ENCODE peak calls at places on chromosomes 5 and 9, in ten cellular contexts. U is glutamatergic neuron, A is HCT116, G is fibroblast of the aortic adventitia, X is fibroblast of villous mesenchyme, Y is coronary artery, O is foreskin keratinocyte, R is HFFc6, F is astrocyte of the spinal cord, V is ovary. I is an unnamed sample.
A peak's percentile ranks its signal among the peaks of the same experiment; 100 is the strongest.

GRCh38 chr5:175712681-175713085 is 54.8 kb downstream of the HRH2 start:
- DNase-seq in X (no peak), V (no peak), O (no peak), R (no peak), U (no peak), Y (no peak), F (no peak), G (no peak), A (no peak), I (no peak)

GRCh38 chr9:109859447-109859846 is 79.4 kb downstream of the PALM2AKAP2 start:
- DNase-seq in X (no peak), G (no peak), O (no peak), A (no peak), V (no peak), F (no peak), Y (no peak), U (no peak), R (peak; percentile 1), I (no peak)

GRCh38 chr9:129458155-129458661 is 162.7 kb downstream of the C9orf50 start:
- DNase-seq in A (no peak), F (no peak), X (peak; percentile 55), R (peak; percentile 25), O (no peak), V (no peak), G (no peak), U (no peak), Y (no peak), I (no peak)

GRCh38 chr5:95856501-95856981 is 34.0 kb upstream of the GLRX start:
- DNase-seq in V (no peak), G (no peak), O (no peak), A (no peak), X (no peak), F (no peak), U (no peak), Y (no peak), R (no peak), I (no peak)

GRCh38 chr5:83552275-83552674 is 80.7 kb downstream of the VCAN start:
- DNase-seq in R (no peak), X (no peak), G (no peak), F (no peak), V (no peak), A (no peak), U (no peak), Y (no peak), O (peak; percentile 57), I (no peak)

GRCh38 chr9:79371301-79371700 is 200.5 kb upstream of the TLE4 start:
- DNase-seq in V (no peak), F (no peak), G (no peak), X (no peak), Y (no peak), U (no peak), A (no peak), R (no peak), O (no peak), I (no peak)

GRCh38 chr9:114366334-114367128 is 21.3 kb downstream of the AKNA start:
- DNase-seq in U (no peak), O (peak; percentile 47), A (no peak), Y (no peak), F (peak; percentile 92), V (no peak), X (peak; percentile 95), G (peak; percentile 87), R (peak; percentile 80), I (peak; percentile 88)

GRCh38 chr5:180869587-180869986 is 8.5 kb upstream of the ZFP62 start:
- DNase-seq in U (no peak), X (no peak), Y (no peak), V (no peak), A (no peak), O (no peak), R (no peak), G (peak; percentile 39), F (no peak), I (no peak)

GRCh38 chr5:73701566-73701965 is 75.6 kb downstream of the ARHGEF28 start:
- DNase-seq in R (peak; percentile 11), G (no peak), V (no peak), O (peak; percentile 94), Y (no peak), F (no peak), U (no peak), X (peak; percentile 15), A (no peak), I (peak; percentile 36)

GRCh38 chr5:123874600-123875201 is 362.7 kb downstream of the CSNK1G3 start:
- DNase-seq in F (peak; percentile 63), V (no peak), X (peak; percentile 37), A (no peak), Y (no peak), O (no peak), R (no peak), U (no peak), G (peak; percentile 9), I (peak; percentile 56)

GRCh38 chr5:132495063-132495671 is 4.6 kb upstream of the IRF1 start:
- DNase-seq in U (no peak), A (no peak), R (no peak), G (no peak), Y (peak; percentile 73), V (peak; percentile 62), F (no peak), X (no peak), O (no peak), I (no peak)

GRCh38 chr5:141007791-141008190 is 41.5 kb downstream of the PCDHAC2 start:
- DNase-seq in X (no peak), V (no peak), F (no peak), U (no peak), A (no peak), Y (no peak), G (no peak), O (no peak), R (no peak), I (no peak)

GRCh38 chr5:78547731-78548189 is 100.8 kb downstream of the LHFPL2 start:
- DNase-seq in F (peak; percentile 91), O (no peak), A (no peak), X (peak; percentile 97), Y (peak; percentile 95), G (peak; percentile 100), U (peak; percentile 53), V (peak; percentile 90), R (peak; percentile 56), I (peak; percentile 100)

GRCh38 chr5:57302643-57303042 is 128.8 kb downstream of the GPBP1 start:
- DNase-seq in R (peak; percentile 5), A (no peak), X (peak; percentile 44), G (no peak), O (no peak), V (no peak), Y (no peak), F (peak; percentile 94), U (no peak), I (peak; percentile 48)

GRCh38 chr9:129587487-129588262 is 33.2 kb downstream of the C9orf50 start:
- DNase-seq in X (peak; percentile 94), Y (no peak), V (no peak), G (no peak), U (peak; percentile 41), F (no peak), R (no peak), O (no peak), A (peak; percentile 95), I (no peak)

DNA sequence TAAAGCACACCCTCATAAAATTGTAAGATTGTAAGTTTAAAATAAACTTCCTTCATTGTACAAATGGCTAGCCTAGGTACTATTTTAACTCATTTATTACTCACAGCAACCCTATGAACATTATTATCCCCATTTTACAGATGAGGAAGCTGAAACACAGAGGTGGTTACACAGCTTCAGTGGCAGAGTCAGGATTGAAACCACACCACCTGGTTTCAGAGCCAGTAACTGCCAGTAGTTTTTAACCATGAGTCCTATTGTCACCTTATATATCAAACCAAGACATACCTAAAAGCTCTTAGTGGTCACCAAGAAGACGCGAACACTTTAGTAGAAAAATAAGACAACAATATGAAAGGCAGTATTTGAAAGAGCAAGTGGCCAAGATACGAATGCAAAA is 16.1 kb downstream of the SH3GL2 start:
- DNase-seq in F (no peak), R (no peak), O (no peak), Y (no peak), A (no peak), V (no peak), X (no peak), U (no peak), G (no peak), I (no peak)
- TF ChIP-seq CTCF in F (no peak), R (no peak), O (no peak), Y (no peak), A (no peak), V (no peak), X (no peak), U (no peak), G (no peak), I (no peak)

GRCh38 chr5:145887217-145887616 is 14.4 kb upstream of the GRXCR2 start:
- DNase-seq in Y (no peak), V (no peak), X (no peak), U (no peak), O (peak; percentile 15), A (peak; percentile 12), R (no peak), G (no peak), F (no peak), I (no peak)

GRCh38 chr5:145889611-145890010 is 16.8 kb upstream of the GRXCR2 start:
- DNase-seq in A (no peak), Y (no peak), U (no peak), G (no peak), X (no peak), F (no peak), V (no peak), R (no peak), O (no peak), I (no peak)

DNA sequence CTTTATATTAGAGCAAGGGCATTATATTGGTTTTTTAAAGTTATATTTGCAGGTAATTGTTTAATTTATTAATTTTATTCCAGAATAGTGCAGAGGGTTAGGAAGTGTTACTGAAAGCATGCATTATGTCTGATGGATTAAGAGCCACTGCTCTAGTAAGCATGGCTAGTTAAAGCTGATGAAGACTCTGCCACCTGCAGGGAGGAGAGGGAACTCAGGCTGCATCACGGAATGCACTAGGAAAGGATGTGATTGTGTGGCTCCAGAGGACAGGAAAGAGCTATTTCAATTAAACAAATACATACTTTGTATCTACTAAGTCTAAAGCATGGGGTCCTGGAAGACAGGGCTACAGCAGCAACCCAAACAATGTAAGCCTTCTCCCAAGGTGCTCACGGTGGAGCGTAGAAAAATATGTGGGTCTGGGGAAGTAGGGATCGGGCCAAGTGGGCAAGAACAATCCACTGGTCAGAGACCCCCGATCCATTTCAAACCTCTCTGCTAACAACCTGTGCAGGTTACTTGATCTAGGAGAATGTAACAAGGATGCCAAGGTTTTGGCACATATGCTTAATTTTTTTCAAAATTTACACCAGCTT is 15.3 kb upstream of the GRXCR2 start:
- DNase-seq in G (peak; percentile 75), X (peak; percentile 55), V (no peak), Y (no peak), O (peak; percentile 43), F (peak; percentile 55), A (peak; percentile 60), R (peak; percentile 48), U (peak; percentile 53), I (peak; percentile 69)
- TF ChIP-seq CTCF in G (peak; percentile 98), X (peak; percentile 95), V (no peak), Y (peak; percentile 20), O (peak; percentile 82), F (peak; percentile 92), A (peak; percentile 80), R (peak; percentile 82), U (peak; percentile 54), I (peak; percentile 96)

GRCh38 chr5:90421136-90421535 is 11.6 kb upstream of the CETN3 start:
- DNase-seq in O (no peak), A (no peak), G (no peak), X (no peak), Y (no peak), U (peak; percentile 19), V (no peak), F (no peak), R (no peak), I (peak; percentile 24)
- TF ChIP-seq CTCF in O (peak; percentile 18), A (peak; percentile 31), G (peak; percentile 32), X (peak; percentile 36), Y (no peak), U (no peak), V (no peak), F (peak; percentile 21), R (peak; percentile 25), I (peak; percentile 33)

GRCh38 chr5:64506567-64507321 is 929 bp downstream of the RGS7BP start:
- DNase-seq in V (no peak), R (no peak), Y (peak; percentile 74), X (no peak), F (no peak), A (no peak), U (peak; percentile 46), G (no peak), O (no peak), I (no peak)
- TF ChIP-seq CTCF in V (no peak), R (no peak), Y (peak; percentile 23), X (no peak), F (no peak), A (no peak), U (no peak), G (no peak), O (no peak), I (no peak)

I was measured in fibroblast of pulmonary artery.